ENCODE peak calls at places on chromosomes 2 and 18, in five cellular contexts. One of them, this sample, is unnamed.
A peak's percentile ranks its signal among the peaks of the same experiment; 100 is the strongest.

GRCh38 chr2:32948266-32948665 is 1.5 kb downstream of the LTBP1 start:
- DNase-seq in MM.1S: no peak
- DNase-seq in uterus: no peak
- DNase-seq in neural progenitor cell: no peak
- DNase-seq in endodermal cell: no peak
- DNase-seq in this sample: no peak

GRCh38 chr2:226792155-226792871 is 7.3 kb downstream of the IRS1 start:
- DNase-seq in uterus: no peak
- DNase-seq in neural progenitor cell: no peak
- DNase-seq in endodermal cell: peak; percentile 51
- DNase-seq in MM.1S: peak; percentile 51
- DNase-seq in this sample: no peak

GRCh38 chr18:56565596-56566355 is 72.6 kb downstream of the TXNL1 start:
- DNase-seq in uterus: no peak
- DNase-seq in neural progenitor cell: no peak
- DNase-seq in MM.1S: no peak
- DNase-seq in endodermal cell: no peak
- DNase-seq in this sample: no peak

GRCh38 chr18:65852273-65852672 is 101.5 kb downstream of the CDH7 start:
- DNase-seq in MM.1S: no peak
- DNase-seq in neural progenitor cell: no peak
- DNase-seq in uterus: no peak
- DNase-seq in endodermal cell: peak; percentile 56
- DNase-seq in this sample: no peak

GRCh38 chr18:13580351-13580750 is 146.0 kb downstream of the FAM210A start:
- DNase-seq in neural progenitor cell: no peak
- DNase-seq in uterus: no peak
- DNase-seq in MM.1S: no peak
- DNase-seq in endodermal cell: peak; percentile 44
- DNase-seq in this sample: no peak

GRCh38 chr2:46226620-46227019 is 70.6 kb upstream of the EPAS1 start:
- DNase-seq in neural progenitor cell: no peak
- DNase-seq in MM.1S: no peak
- DNase-seq in uterus: no peak
- DNase-seq in endodermal cell: no peak
- DNase-seq in this sample: no peak

GRCh38 chr2:212928681-212929080 is 222.7 kb downstream of the IKZF2 start:
- DNase-seq in uterus: no peak
- DNase-seq in endodermal cell: no peak
- DNase-seq in neural progenitor cell: peak; percentile 11
- DNase-seq in MM.1S: no peak
- DNase-seq in this sample: no peak

GRCh38 chr2:129302106-129302505 is 677.4 kb upstream of the RAB6C start:
- DNase-seq in MM.1S: no peak
- DNase-seq in uterus: no peak
- DNase-seq in endodermal cell: no peak
- DNase-seq in neural progenitor cell: no peak
- DNase-seq in this sample: no peak

GRCh38 chr2:23559561-23560239 is 174.7 kb downstream of the KLHL29 start:
- DNase-seq in neural progenitor cell: no peak
- DNase-seq in endodermal cell: no peak
- DNase-seq in MM.1S: no peak
- DNase-seq in uterus: no peak
- DNase-seq in this sample: no peak

GRCh38 chr2:225889452-225889851 is 489.9 kb downstream of the NYAP2 start:
- DNase-seq in MM.1S: peak; percentile 54
- DNase-seq in neural progenitor cell: peak; percentile 38
- DNase-seq in uterus: no peak
- DNase-seq in endodermal cell: no peak
- DNase-seq in this sample: no peak

GRCh38 chr2:118012778-118013177 is 1.1 kb downstream of the CCDC93 start:
- DNase-seq in endodermal cell: peak; percentile 53
- DNase-seq in uterus: no peak
- DNase-seq in neural progenitor cell: no peak
- DNase-seq in MM.1S: no peak
- DNase-seq in this sample: no peak

GRCh38 chr2:97730245-97730644 is 16.9 kb downstream of the ZAP70 start:
- DNase-seq in endodermal cell: no peak
- DNase-seq in MM.1S: no peak
- DNase-seq in uterus: no peak
- DNase-seq in neural progenitor cell: no peak
- DNase-seq in this sample: no peak

GRCh38 chr2:136167721-136168470 is 49.9 kb upstream of the CXCR4 start:
- DNase-seq in uterus: no peak
- DNase-seq in MM.1S: no peak
- DNase-seq in neural progenitor cell: no peak
- DNase-seq in endodermal cell: no peak
- DNase-seq in this sample: no peak

GRCh38 chr2:11550302-11550701 is 16.5 kb downstream of the GREB1 start:
- DNase-seq in neural progenitor cell: no peak
- DNase-seq in MM.1S: no peak
- DNase-seq in endodermal cell: no peak
- DNase-seq in uterus: no peak
- DNase-seq in this sample: no peak

GRCh38 chr2:102025016-102025491 is 33.3 kb downstream of the IL1R2 start:
- DNase-seq in uterus: no peak
- DNase-seq in MM.1S: no peak
- DNase-seq in endodermal cell: no peak
- DNase-seq in neural progenitor cell: no peak
- DNase-seq in this sample: no peak

GRCh38 chr18:61891874-61892273 is 933 bp downstream of the RNF152 start:
- DNase-seq in MM.1S: no peak
- DNase-seq in neural progenitor cell: no peak
- DNase-seq in uterus: no peak
- DNase-seq in endodermal cell: no peak
- DNase-seq in this sample: no peak

GRCh38 chr2:23083963-23084362 is 301.0 kb upstream of the KLHL29 start:
- DNase-seq in endodermal cell: no peak
- DNase-seq in neural progenitor cell: no peak
- DNase-seq in uterus: no peak
- DNase-seq in MM.1S: no peak
- DNase-seq in this sample: no peak

GRCh38 chr18:39190508-39190907 is 1624.9 kb upstream of the CELF4 start:
- DNase-seq in neural progenitor cell: no peak
- DNase-seq in MM.1S: peak; percentile 16
- DNase-seq in endodermal cell: no peak
- DNase-seq in uterus: no peak
- DNase-seq in this sample: no peak

GRCh38 chr2:175567435-175568061 is 386.0 kb upstream of the ATP5MC3 start:
- DNase-seq in endodermal cell: peak; percentile 60
- DNase-seq in uterus: no peak
- DNase-seq in MM.1S: peak; percentile 22
- DNase-seq in neural progenitor cell: no peak
- DNase-seq in this sample: no peak

GRCh38 chr18:54606835-54607212 is 15.8 kb downstream of the DYNAP start:
- DNase-seq in uterus: no peak
- DNase-seq in endodermal cell: peak; percentile 50
- DNase-seq in MM.1S: no peak
- DNase-seq in neural progenitor cell: no peak
- DNase-seq in this sample: no peak
- H3K27ac ChIP-seq in uterus: no peak overlapping the region
- H3K27ac ChIP-seq in endodermal cell: no peak overlapping the region
- H3K27ac ChIP-seq in MM.1S: no peak overlapping the region
- H3K27ac ChIP-seq in neural progenitor cell: no peak overlapping the region
- H3K27ac ChIP-seq in this sample: no peak overlapping the region

GRCh38 chr18:54555996-54556395 is 35.0 kb upstream of the DYNAP start:
- DNase-seq in endodermal cell: no peak
- DNase-seq in neural progenitor cell: no peak
- DNase-seq in MM.1S: no peak
- DNase-seq in uterus: no peak
- DNase-seq in this sample: no peak

GRCh38 chr18:54558609-54559585 is 32.1 kb upstream of the DYNAP start:
- DNase-seq in uterus: no peak
- DNase-seq in MM.1S: peak; percentile 37
- DNase-seq in neural progenitor cell: peak; percentile 21
- DNase-seq in endodermal cell: no peak
- DNase-seq in this sample: no peak

GRCh38 chr18:54557958-54558357 is 33.1 kb upstream of the DYNAP start:
- DNase-seq in uterus: no peak
- DNase-seq in endodermal cell: no peak
- DNase-seq in neural progenitor cell: no peak
- DNase-seq in MM.1S: no peak
- DNase-seq in this sample: no peak

GRCh38 chr18:54561864-54562263 is 29.2 kb upstream of the DYNAP start:
- DNase-seq in uterus: no peak
- DNase-seq in neural progenitor cell: no peak
- DNase-seq in endodermal cell: no peak
- DNase-seq in MM.1S: no peak
- DNase-seq in this sample: no peak
- H3K27ac ChIP-seq in uterus: no peak overlapping the region
- H3K27ac ChIP-seq in neural progenitor cell: no peak overlapping the region
- H3K27ac ChIP-seq in endodermal cell: no peak overlapping the region
- H3K27ac ChIP-seq in MM.1S: no peak overlapping the region
- H3K27ac ChIP-seq in this sample: no peak overlapping the region

DNA sequence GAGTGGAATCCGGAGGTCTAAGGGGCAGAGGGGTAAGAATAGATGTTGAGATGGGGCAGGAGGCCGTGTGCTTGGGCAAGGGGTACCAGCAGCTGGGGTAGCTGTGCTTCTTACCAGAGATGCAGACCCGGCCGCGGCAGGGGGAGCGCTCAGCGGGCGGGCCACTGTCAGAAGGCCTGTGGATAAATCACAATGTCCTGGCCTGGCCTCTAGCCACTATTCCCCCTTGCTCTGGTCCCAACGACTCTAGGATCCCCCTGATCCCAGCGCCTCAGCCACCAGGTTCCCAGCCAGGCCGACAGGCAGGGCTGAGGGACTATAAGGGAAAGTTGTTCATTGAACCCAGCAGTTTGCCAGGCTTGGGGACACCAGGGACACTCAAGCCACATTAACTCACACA is 9.0 kb downstream of the WDR54 start:
- DNase-seq in MM.1S: no peak
- DNase-seq in uterus: no peak
- DNase-seq in endodermal cell: no peak
- DNase-seq in neural progenitor cell: no peak
- DNase-seq in this sample: no peak
- H3K27ac ChIP-seq in MM.1S: no peak overlapping the region
- H3K27ac ChIP-seq in uterus: no peak overlapping the region
- H3K27ac ChIP-seq in endodermal cell: no peak overlapping the region
- H3K27ac ChIP-seq in neural progenitor cell: no peak overlapping the region
- H3K27ac ChIP-seq in this sample: no peak overlapping the region

GRCh38 chr2:68467077-68467960 is at the start of the genes APLF and FBXO48:
- DNase-seq in uterus: peak; percentile 98
- DNase-seq in endodermal cell: peak; percentile 99
- DNase-seq in MM.1S: peak; percentile 99
- DNase-seq in neural progenitor cell: peak; percentile 99
- DNase-seq in this sample: peak; percentile 93
- H3K27ac ChIP-seq in uterus: peak within 1 kb of the TSS; percentile 91
- H3K27ac ChIP-seq in endodermal cell: peak within 1 kb of the TSS; percentile 74
- H3K27ac ChIP-seq in MM.1S: peak within 1 kb of the TSS; percentile 69
- H3K27ac ChIP-seq in neural progenitor cell: no peak within 1 kb of the TSS
- H3K27ac ChIP-seq in this sample: peak within 1 kb of the TSS; percentile 75

GRCh38 chr2:143705108-143705686 is 576.0 kb downstream of the ARHGAP15 start:
- DNase-seq in MM.1S: no peak
- DNase-seq in uterus: no peak
- DNase-seq in neural progenitor cell: no peak
- DNase-seq in endodermal cell: no peak
- DNase-seq in this sample: no peak
- H3K27ac ChIP-seq in MM.1S: no peak overlapping the region
- H3K27ac ChIP-seq in uterus: no peak overlapping the region
- H3K27ac ChIP-seq in neural progenitor cell: no peak overlapping the region
- H3K27ac ChIP-seq in endodermal cell: no peak overlapping the region
- H3K27ac ChIP-seq in this sample: no peak overlapping the region

GRCh38 chr18:48548921-48549320 is 10.1 kb downstream of the CTIF start:
- DNase-seq in endodermal cell: no peak
- DNase-seq in uterus: no peak
- DNase-seq in neural progenitor cell: no peak
- DNase-seq in MM.1S: no peak
- DNase-seq in this sample: no peak
- H3K27ac ChIP-seq in endodermal cell: no peak overlapping the region
- H3K27ac ChIP-seq in uterus: no peak overlapping the region
- H3K27ac ChIP-seq in neural progenitor cell: no peak overlapping the region
- H3K27ac ChIP-seq in MM.1S: no peak overlapping the region
- H3K27ac ChIP-seq in this sample: no peak overlapping the region

GRCh38 chr2:150885774-150886386 is 375.8 kb downstream of the RBM43 start:
- DNase-seq in uterus: no peak
- DNase-seq in MM.1S: no peak
- DNase-seq in neural progenitor cell: no peak
- DNase-seq in endodermal cell: no peak
- DNase-seq in this sample: no peak
- H3K27ac ChIP-seq in uterus: no peak overlapping the region
- H3K27ac ChIP-seq in MM.1S: no peak overlapping the region
- H3K27ac ChIP-seq in neural progenitor cell: no peak overlapping the region
- H3K27ac ChIP-seq in endodermal cell: no peak overlapping the region
- H3K27ac ChIP-seq in this sample: no peak overlapping the region

DNA sequence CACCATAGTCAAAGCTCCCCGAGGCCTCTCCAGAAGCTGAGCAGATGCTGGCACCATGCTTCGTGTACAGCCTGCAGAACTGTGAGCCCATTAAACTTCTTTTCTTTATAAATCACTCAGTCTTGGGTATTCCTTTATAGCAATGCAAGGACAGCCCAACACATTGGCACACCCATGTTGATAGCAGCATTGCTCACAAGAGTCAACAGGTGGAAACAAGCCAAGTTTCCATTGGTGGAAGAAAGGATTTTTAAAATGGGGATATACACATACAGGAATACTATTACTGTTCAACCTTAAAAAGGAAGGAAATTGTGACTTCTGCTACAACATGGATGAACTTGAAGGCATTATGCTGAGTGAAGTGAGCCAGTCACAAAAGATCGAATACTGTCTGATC is 186.8 kb upstream of the RAB12 start:
- DNase-seq in MM.1S: no peak
- DNase-seq in uterus: no peak
- DNase-seq in neural progenitor cell: no peak
- DNase-seq in endodermal cell: no peak
- DNase-seq in this sample: no peak
- H3K27ac ChIP-seq in MM.1S: no peak overlapping the region
- H3K27ac ChIP-seq in uterus: no peak overlapping the region
- H3K27ac ChIP-seq in neural progenitor cell: no peak overlapping the region
- H3K27ac ChIP-seq in endodermal cell: no peak overlapping the region
- H3K27ac ChIP-seq in this sample: no peak overlapping the region

This sample was measured in substantia nigra.